ENCODE peak calls at places on chromosomes 3 and 15, in seven cellular contexts. Z is mesendoderm; D is GM12865; W is activated CD4-positive, alpha-beta T cell treated with anti-CD3 and anti-CD28 coated beads for 48 hours; N is bronchial epithelial cell; T is aorta; A is non-pigmented ciliary epithelial cell. L is an unnamed sample.

GRCh38 chr15:80072285-80072684 is 12.8 kb downstream of the ZFAND6 start:
- DNase-seq in Z (peak), D (peak), W (no peak), T (no peak), N (peak), A (peak), L (peak)

GRCh38 chr3:183545688-183546087 is 9.8 kb downstream of the KLHL6 start:
- DNase-seq in Z (no peak), W (no peak), T (no peak), D (no peak), N (no peak), A (no peak), L (no peak)

GRCh38 chr3:11755276-11755675 is 91.4 kb downstream of the TAMM41 start:
- DNase-seq in D (no peak), N (no peak), Z (no peak), W (no peak), T (no peak), A (no peak), L (no peak)

GRCh38 chr3:195556390-195556789 is 13.3 kb upstream of the PPP1R2 start:
- DNase-seq in N (no peak), W (peak), Z (peak), A (no peak), D (no peak), T (no peak), L (peak)

GRCh38 chr15:40338921-40339620 is 1.7 kb downstream of the CCDC9B start:
- DNase-seq in D (no peak), T (peak), N (peak), A (peak), W (no peak), Z (peak), L (peak)

GRCh38 chr15:73030280-73030679 is 22.0 kb upstream of the NEO1 start:
- DNase-seq in N (no peak), A (no peak), D (no peak), Z (no peak), W (no peak), T (no peak), L (no peak)

GRCh38 chr3:63800097-63800496 is 19.0 kb upstream of the C3orf49 start:
- DNase-seq in T (no peak), Z (no peak), N (no peak), A (no peak), W (no peak), D (no peak), L (no peak)

GRCh38 chr3:177281292-177281942 is 84.1 kb upstream of the TBL1XR1 start:
- DNase-seq in A (no peak), T (no peak), N (no peak), D (peak), Z (peak), W (no peak), L (no peak)

GRCh38 chr3:141105828-141106628 is 54.9 kb downstream of the SPSB4 start:
- DNase-seq in W (peak), T (peak), N (peak), Z (peak), A (peak), D (peak), L (peak)

GRCh38 chr3:138296639-138297038 is 33.0 kb downstream of the NME9 start:
- DNase-seq in D (peak), N (no peak), W (peak), A (no peak), Z (no peak), T (no peak), L (no peak)

GRCh38 chr15:36432162-36432561 is 147.3 kb upstream of the CDIN1 start:
- DNase-seq in N (peak), T (no peak), Z (no peak), W (no peak), A (no peak), D (no peak), L (peak)

GRCh38 chr3:124679048-124679638 is 51.1 kb upstream of the UMPS start:
- DNase-seq in A (no peak), D (no peak), Z (no peak), T (no peak), N (no peak), W (no peak), L (no peak)

GRCh38 chr3:179589143-179589542 is 15.3 kb downstream of the MRPL47 start:
- DNase-seq in N (no peak), Z (no peak), W (no peak), A (no peak), T (no peak), D (peak), L (no peak)

GRCh38 chr3:195731356-195731960 is 10.7 kb downstream of the MUC20 start:
- DNase-seq in D (no peak), A (no peak), Z (no peak), T (peak), N (no peak), W (no peak), L (no peak)

GRCh38 chr3:127157181-127157828 is 35.6 kb upstream of the PRR23E start:
- DNase-seq in A (no peak), W (no peak), T (no peak), N (no peak), D (no peak), Z (no peak), L (no peak)

GRCh38 chr3:111691293-111691909 is 96.3 kb upstream of the ZBED2 start:
- DNase-seq in Z (peak), T (no peak), N (peak), A (no peak), D (peak), W (no peak), L (peak)

GRCh38 chr3:52195823-52196331 is 2.1 kb upstream of the ALAS1 start:
- DNase-seq in Z (no peak), N (peak), W (no peak), T (no peak), A (no peak), D (no peak), L (peak)

GRCh38 chr15:76342382-76343201 is 6.0 kb downstream of the ISL2 start:
- DNase-seq in T (no peak), D (no peak), N (no peak), A (no peak), Z (peak), W (peak), L (no peak)

GRCh38 chr15:61749169-61749568 is 311.1 kb downstream of the VPS13C start:
- DNase-seq in D (no peak), W (no peak), T (no peak), A (no peak), Z (no peak), N (peak), L (peak)

GRCh38 chr15:68305420-68305871 is 27.9 kb downstream of the FEM1B start:
- DNase-seq in T (no peak), Z (peak), W (no peak), N (no peak), D (no peak), A (no peak), L (no peak)

GRCh38 chr15:101567089-101567488 is 77.6 kb upstream of the PCSK6 start:
- DNase-seq in W (no peak), D (no peak), Z (no peak), N (no peak), A (no peak), T (no peak), L (no peak)

GRCh38 chr3:123353852-123354238 is 95.0 kb downstream of the ADCY5 start:
- DNase-seq in A (peak), T (no peak), Z (no peak), N (peak), D (no peak), W (no peak), L (peak)

GRCh38 chr3:123154346-123154985 is 47.3 kb upstream of the SEC22A start:
- DNase-seq in N (no peak), A (no peak), D (no peak), W (no peak), T (peak), Z (no peak), L (no peak)

GRCh38 chr3:37863949-37864822 is 2.5 kb downstream of the CTDSPL start:
- DNase-seq in T (no peak), A (no peak), W (no peak), Z (peak), N (peak), D (no peak), L (peak)

GRCh38 chr3:107633327-107634141 is 110.8 kb downstream of the BBX start:
- DNase-seq in W (no peak), N (no peak), D (peak), A (no peak), Z (no peak), T (no peak), L (no peak)

GRCh38 chr3:146160964-146161724 is at the start of gene PLOD2:
- DNase-seq in Z (peak), A (peak), T (peak), D (peak), W (peak), N (peak), L (peak)

GRCh38 chr3:188174309-188175044 is 20.5 kb downstream of the LPP start:
- DNase-seq in N (no peak), T (no peak), A (no peak), W (no peak), Z (no peak), D (no peak), L (no peak)

GRCh38 chr3:116102037-116102436 is 343.2 kb downstream of the LSAMP start:
- DNase-seq in D (no peak), A (no peak), T (no peak), N (no peak), Z (no peak), W (no peak), L (no peak)

GRCh38 chr3:139120336-139120971 is 75.8 kb upstream of the PRR23C start:
- DNase-seq in D (peak), T (no peak), A (peak), N (peak), W (no peak), Z (peak), L (peak)

GRCh38 chr3:184015381-184016019 is 2.2 kb downstream of the ABCC5 start:
- DNase-seq in W (no peak), N (no peak), Z (no peak), A (no peak), D (no peak), T (no peak), L (no peak)

GRCh38 chr3:152688313-152688712 is 146.6 kb upstream of the P2RY1 start:
- DNase-seq in D (no peak), N (peak), W (no peak), Z (peak), A (no peak), T (no peak), L (peak)

GRCh38 chr15:60964527-60964926 is 264.6 kb downstream of the RORA start:
- DNase-seq in Z (peak), A (no peak), N (no peak), W (no peak), T (no peak), D (peak), L (no peak)

GRCh38 chr3:185916042-185916833 is 21.6 kb downstream of the TRA2B start:
- DNase-seq in Z (no peak), A (no peak), D (no peak), T (no peak), N (no peak), W (no peak), L (no peak)

GRCh38 chr15:52559583-52559982 is 9.2 kb downstream of the ARPP19 start:
- DNase-seq in Z (no peak), T (no peak), D (peak), N (peak), A (no peak), W (peak), L (no peak)

GRCh38 chr3:13501527-13501926 is 21.4 kb downstream of the HDAC11 start:
- DNase-seq in W (no peak), A (no peak), T (peak), Z (no peak), N (no peak), D (no peak), L (no peak)

L was measured in PC-3.